ENCODE peak calls at places on chromosomes 16 and 17, in seven cellular contexts. K, C, Z, J, V, H and F are unnamed samples.

GRCh38 chr16:65071371-65072311 is 50.2 kb downstream of the CDH11 start:
- DNase-seq in K (no peak), C (peak), Z (peak), J (peak), V (peak), H (peak), F (no peak)

GRCh38 chr16:67279296-67280089 is at the start of gene PLEKHG4:
- DNase-seq in K (peak), C (peak), Z (peak), J (peak), V (peak), H (peak), F (peak)

GRCh38 chr17:8096541-8096940 is 9.0 kb upstream of the ALOX12B start:
- DNase-seq in K (no peak), C (no peak), Z (no peak), J (no peak), V (no peak), H (no peak), F (no peak)

GRCh38 chr17:17570207-17570797 is 21.2 kb downstream of the PEMT start:
- DNase-seq in K (no peak), C (no peak), Z (no peak), J (no peak), V (peak), H (peak), F (no peak)

GRCh38 chr17:63304704-63305261 is 141.3 kb downstream of the CYB561 start:
- DNase-seq in K (no peak), C (no peak), Z (no peak), J (no peak), V (no peak), H (no peak), F (no peak)

GRCh38 chr17:64509179-64509578 is 2.4 kb downstream of the CEP95 start:
- DNase-seq in K (no peak), C (no peak), Z (no peak), J (no peak), V (no peak), H (no peak), F (no peak)

GRCh38 chr17:56125830-56126819 is 27.1 kb upstream of the ANKFN1 start:
- DNase-seq in K (peak), C (peak), Z (peak), J (no peak), V (no peak), H (peak), F (no peak)

GRCh38 chr17:42560246-42560645 is 1.7 kb upstream of the COASY start:
- DNase-seq in K (no peak), C (no peak), Z (no peak), J (no peak), V (no peak), H (no peak), F (no peak)

GRCh38 chr17:26773189-26774188 is 520.4 kb upstream of the WSB1 start:
- DNase-seq in K (no peak), C (no peak), Z (no peak), J (no peak), V (no peak), H (no peak), F (no peak)

GRCh38 chr17:41943492-41943891 is 13.1 kb downstream of the ODAD4 start:
- DNase-seq in K (no peak), C (no peak), Z (no peak), J (no peak), V (no peak), H (no peak), F (no peak)

GRCh38 chr17:2259769-2260536 is 43.6 kb downstream of the SMG6 start:
- DNase-seq in K (no peak), C (peak), Z (no peak), J (no peak), V (peak), H (peak), F (peak)

DNA sequence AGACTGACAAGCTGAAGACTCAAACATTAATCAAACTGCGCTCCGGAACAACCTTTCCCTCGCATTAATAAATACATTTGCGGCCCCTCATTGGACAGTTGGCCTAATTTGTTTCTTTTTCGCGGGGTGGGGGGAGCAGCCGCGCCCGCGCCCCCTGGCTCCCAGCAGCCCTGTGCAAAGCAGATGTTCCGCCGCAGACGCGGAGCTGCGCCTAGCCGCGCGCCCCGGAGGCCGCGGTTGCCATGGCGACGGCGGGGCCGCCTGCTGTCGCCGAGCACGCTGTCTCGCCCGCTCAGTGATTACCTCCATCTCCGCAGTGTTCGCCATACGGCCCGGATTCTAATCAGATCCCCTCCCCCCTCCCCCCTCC is 25.5 kb downstream of the COPZ2 start:
- DNase-seq in K (no peak), C (no peak), Z (no peak), J (peak), V (no peak), H (no peak), F (no peak)
- TF ChIP-seq CTCF in K (no peak), C (no peak), Z (no peak), J (no peak), V (no peak), H (no peak), F (no peak)

GRCh38 chr16:10936585-10936984 is 5.7 kb downstream of the DEXI start:
- DNase-seq in K (no peak), C (no peak), Z (no peak), J (no peak), V (no peak), H (no peak), F (no peak)
- H3K4me3 ChIP-seq in K (no peak), C (no peak), Z (no peak), J (no peak), V (no peak), H (no peak), F (no peak)

DNA sequence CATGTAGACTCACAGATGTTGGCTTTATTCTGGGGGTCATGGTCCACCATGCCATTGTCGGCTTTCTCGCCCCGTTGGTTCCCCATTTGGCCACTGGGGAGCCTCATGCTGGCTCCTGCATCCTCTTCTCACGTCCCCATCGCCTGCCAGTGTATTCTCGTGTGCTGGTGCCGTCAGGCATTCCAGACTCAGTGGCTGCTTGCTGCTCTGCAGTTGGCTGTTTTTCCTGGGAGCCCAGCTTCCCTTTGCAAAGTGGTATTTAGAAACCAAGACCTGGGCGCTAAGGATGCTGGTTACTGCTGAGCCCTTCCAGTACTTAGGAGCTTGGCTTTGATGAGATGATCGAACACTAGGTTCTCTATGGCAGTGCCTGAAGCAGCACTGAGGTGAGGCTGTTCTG is 19.1 kb downstream of the CRAMP1 start:
- DNase-seq in K (no peak), C (no peak), Z (no peak), J (no peak), V (no peak), H (no peak), F (no peak)
- TF ChIP-seq CTCF in K (no peak), C (no peak), Z (no peak), J (no peak), V (no peak), H (no peak), F (no peak)

DNA sequence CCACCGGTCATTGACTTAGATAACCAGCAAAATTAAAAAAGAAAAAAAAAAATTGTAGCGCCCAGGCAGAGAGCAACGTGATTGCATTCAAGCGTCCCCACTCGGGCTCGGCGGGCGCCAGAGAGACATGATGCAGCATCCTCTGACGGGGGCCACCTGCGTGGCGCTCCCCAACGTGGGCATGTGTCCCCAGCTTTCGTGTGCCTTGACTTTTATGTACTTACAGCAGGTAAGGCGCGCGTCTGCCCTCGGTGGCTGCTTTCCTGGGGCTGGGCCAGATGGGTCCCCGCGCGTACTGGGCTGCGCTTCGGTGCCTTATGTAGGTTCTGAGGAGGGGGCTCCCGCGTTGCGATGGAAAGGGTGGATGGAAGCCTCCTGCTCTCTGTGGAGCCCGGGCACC is 28.4 kb upstream of the RBFOX1 start:
- DNase-seq in K (no peak), C (no peak), Z (no peak), J (no peak), V (no peak), H (no peak), F (no peak)
- H3K4me3 ChIP-seq in K (no peak), C (no peak), Z (no peak), J (peak), V (no peak), H (no peak), F (no peak)

DNA sequence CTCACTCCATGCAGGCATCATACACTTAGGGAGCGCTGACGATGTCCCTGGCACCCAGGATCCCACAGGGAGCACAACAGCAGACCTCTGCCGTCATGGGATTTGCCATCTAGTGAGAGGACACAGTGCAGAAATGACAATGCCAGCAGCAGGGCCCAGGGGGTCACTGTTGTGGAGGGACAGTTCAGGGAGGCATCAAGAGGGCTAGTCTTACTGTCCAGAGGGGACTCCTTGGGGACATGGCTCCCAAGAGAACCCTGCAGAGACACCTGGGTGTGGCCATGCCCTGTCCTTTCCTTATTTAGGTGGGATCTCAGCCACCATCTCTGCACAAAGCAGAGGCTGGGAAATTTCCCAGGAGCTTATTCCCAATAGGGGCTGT is 73.7 kb downstream of the CRISPLD2 start:
- DNase-seq in K (no peak), C (no peak), Z (no peak), J (no peak), V (no peak), H (no peak), F (no peak)
- TF ChIP-seq CTCF in K (no peak), C (no peak), Z (no peak), J (no peak), V (no peak), H (no peak), F (no peak)

GRCh38 chr17:39221572-39221971 is 4.2 kb downstream of the STAC2 start:
- DNase-seq in K (no peak), C (no peak), Z (no peak), J (no peak), V (no peak), H (no peak), F (no peak)

GRCh38 chr17:39223907-39224777 is 1.6 kb downstream of the STAC2 start:
- DNase-seq in K (no peak), C (no peak), Z (no peak), J (no peak), V (no peak), H (no peak), F (no peak)

GRCh38 chr17:39222151-39222550 is 3.6 kb downstream of the STAC2 start:
- DNase-seq in K (no peak), C (no peak), Z (no peak), J (no peak), V (no peak), H (no peak), F (no peak)

GRCh38 chr17:39224778-39225307 is 902 bp downstream of the STAC2 start:
- DNase-seq in K (no peak), C (no peak), Z (no peak), J (no peak), V (no peak), H (no peak), F (no peak)

DNA sequence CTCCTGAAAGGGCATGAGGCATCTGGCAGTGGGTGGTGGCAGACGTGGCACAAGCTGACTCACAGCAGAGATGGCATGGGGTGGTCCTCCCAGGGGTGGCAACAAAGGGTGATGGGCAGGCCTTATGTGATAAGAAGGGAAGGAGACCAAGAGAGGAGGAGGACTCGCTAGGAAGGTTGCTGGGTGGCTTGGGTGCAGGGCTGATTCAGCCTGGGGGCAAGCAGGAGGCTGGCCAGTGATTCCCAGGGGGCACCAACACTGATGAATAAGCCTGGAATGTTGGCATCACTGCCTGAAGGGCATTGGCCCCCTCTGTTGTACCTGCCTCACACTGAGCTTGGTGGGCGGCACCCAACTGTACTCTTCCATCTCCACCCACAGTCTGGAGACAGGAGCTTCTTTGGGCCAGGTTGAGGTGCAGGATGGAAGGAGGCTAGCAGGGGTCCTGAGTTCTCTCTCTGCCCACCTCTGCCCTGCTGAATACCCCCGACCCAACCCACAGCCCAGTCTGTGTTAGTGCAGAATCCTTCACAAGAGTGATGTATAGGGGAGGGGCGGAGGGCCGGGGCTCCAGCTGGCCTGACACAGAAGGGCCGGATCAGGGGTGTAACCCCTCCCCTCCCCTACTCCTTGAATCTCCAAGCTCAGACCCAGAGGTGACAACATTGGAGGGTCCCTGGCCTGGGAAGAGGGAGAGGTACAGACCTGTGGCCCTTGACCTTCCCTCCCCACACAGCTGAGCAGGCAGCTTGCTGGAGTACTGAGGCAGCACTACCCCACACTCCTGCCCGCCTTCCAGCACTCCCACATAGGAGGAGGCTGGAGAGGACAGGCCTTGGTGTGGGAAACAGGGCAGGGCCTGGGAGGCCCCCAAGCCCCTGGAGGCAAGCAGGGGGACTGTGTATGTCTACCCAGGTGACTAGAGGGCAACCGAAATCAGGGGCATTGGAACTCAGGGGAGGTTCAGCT is 2.6 kb downstream of the STAC2 start:
- DNase-seq in K (no peak), C (no peak), Z (no peak), J (no peak), V (no peak), H (no peak), F (no peak)
- H3K4me3 ChIP-seq in K (no peak), C (no peak), Z (peak), J (no peak), V (no peak), H (no peak), F (no peak)

DNA sequence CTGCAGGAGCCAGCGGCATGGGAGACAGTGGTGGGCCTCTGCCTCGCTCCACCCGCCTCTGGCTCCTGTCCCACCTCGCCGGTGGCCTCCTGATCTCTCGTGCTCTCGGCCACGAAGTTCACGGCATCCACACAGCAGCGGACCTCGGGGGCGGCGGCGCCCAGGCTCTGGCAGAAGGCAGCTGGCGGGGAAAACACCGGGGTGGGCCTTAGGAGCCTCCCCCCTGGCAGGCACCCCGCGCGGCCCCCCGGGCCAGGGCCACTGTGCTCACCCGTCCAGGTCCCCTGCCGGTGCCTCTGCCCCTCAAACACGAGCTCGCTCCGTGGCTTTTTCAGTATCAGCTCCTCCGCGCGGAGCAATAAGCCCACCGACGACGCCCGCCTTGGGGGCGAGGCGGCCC is 409 bp upstream of the C17orf107 start:
- DNase-seq in K (no peak), C (no peak), Z (no peak), J (no peak), V (no peak), H (no peak), F (no peak)
- TF ChIP-seq CTCF in K (no peak), C (no peak), Z (no peak), J (no peak), V (no peak), H (no peak), F (no peak)